ENCODE peak calls at places on chromosomes 12 and 14, in five cellular contexts. One of them, this sample, is unnamed.

GRCh38 chr12:133130808-133131128 is 341 bp downstream of the ZNF10 start:
- DNase-seq in mucosa of descending colon: peak
- DNase-seq in AG09309: no peak
- DNase-seq in breast epithelium: peak
- DNase-seq in colonic mucosa: no peak
- DNase-seq in this sample: peak

GRCh38 chr14:30375280-30375892 is 183.6 kb upstream of the G2E3 start:
- DNase-seq in breast epithelium: no peak
- DNase-seq in mucosa of descending colon: no peak
- DNase-seq in AG09309: peak
- DNase-seq in colonic mucosa: peak
- DNase-seq in this sample: peak

GRCh38 chr14:103889313-103890051 is 38.8 kb upstream of the TDRD9 start:
- DNase-seq in colonic mucosa: peak
- DNase-seq in breast epithelium: no peak
- DNase-seq in mucosa of descending colon: peak
- DNase-seq in AG09309: no peak
- DNase-seq in this sample: no peak

GRCh38 chr12:115023279-115023678 is 339.3 kb upstream of the TBX3 start:
- DNase-seq in breast epithelium: no peak
- DNase-seq in AG09309: no peak
- DNase-seq in mucosa of descending colon: no peak
- DNase-seq in colonic mucosa: peak
- DNase-seq in this sample: no peak

GRCh38 chr12:70724444-70724843 is 87.2 kb upstream of the PTPRB start:
- DNase-seq in AG09309: no peak
- DNase-seq in mucosa of descending colon: no peak
- DNase-seq in breast epithelium: no peak
- DNase-seq in colonic mucosa: no peak
- DNase-seq in this sample: no peak

GRCh38 chr12:11693626-11694025 is 44.2 kb downstream of the ETV6 start:
- DNase-seq in mucosa of descending colon: no peak
- DNase-seq in colonic mucosa: no peak
- DNase-seq in AG09309: no peak
- DNase-seq in breast epithelium: no peak
- DNase-seq in this sample: no peak

GRCh38 chr14:65028937-65029336 is 42.2 kb downstream of the FNTB start:
- DNase-seq in AG09309: no peak
- DNase-seq in colonic mucosa: no peak
- DNase-seq in mucosa of descending colon: no peak
- DNase-seq in breast epithelium: no peak
- DNase-seq in this sample: no peak

GRCh38 chr12:104669851-104670337 is 213.1 kb downstream of the CHST11 start:
- DNase-seq in breast epithelium: no peak
- DNase-seq in colonic mucosa: peak
- DNase-seq in AG09309: no peak
- DNase-seq in mucosa of descending colon: peak
- DNase-seq in this sample: no peak

GRCh38 chr12:53234236-53234635 is 2.2 kb upstream of the RARG start:
- DNase-seq in AG09309: no peak
- DNase-seq in colonic mucosa: no peak
- DNase-seq in mucosa of descending colon: no peak
- DNase-seq in breast epithelium: no peak
- DNase-seq in this sample: no peak

GRCh38 chr12:57806677-57807076 is 11.9 kb downstream of the AVIL start:
- DNase-seq in AG09309: no peak
- DNase-seq in mucosa of descending colon: no peak
- DNase-seq in colonic mucosa: no peak
- DNase-seq in breast epithelium: no peak
- DNase-seq in this sample: no peak

GRCh38 chr12:93766802-93767523 is 89.8 kb downstream of the CRADD start:
- DNase-seq in colonic mucosa: peak
- DNase-seq in AG09309: no peak
- DNase-seq in breast epithelium: no peak
- DNase-seq in mucosa of descending colon: no peak
- DNase-seq in this sample: peak

GRCh38 chr12:18689781-18690180 is 48.0 kb downstream of the PLCZ1 start:
- DNase-seq in mucosa of descending colon: no peak
- DNase-seq in breast epithelium: no peak
- DNase-seq in AG09309: no peak
- DNase-seq in colonic mucosa: no peak
- DNase-seq in this sample: no peak

GRCh38 chr14:88233915-88234314 is 89.2 kb downstream of the KCNK10 start:
- DNase-seq in breast epithelium: no peak
- DNase-seq in mucosa of descending colon: no peak
- DNase-seq in AG09309: no peak
- DNase-seq in colonic mucosa: peak
- DNase-seq in this sample: no peak

GRCh38 chr14:90911121-90911520 is 94.9 kb upstream of the TTC7B start:
- DNase-seq in AG09309: no peak
- DNase-seq in mucosa of descending colon: no peak
- DNase-seq in colonic mucosa: no peak
- DNase-seq in breast epithelium: no peak
- DNase-seq in this sample: no peak

GRCh38 chr12:111606651-111607232 is 7.6 kb upstream of the ATXN2 start:
- DNase-seq in mucosa of descending colon: no peak
- DNase-seq in breast epithelium: no peak
- DNase-seq in colonic mucosa: no peak
- DNase-seq in AG09309: no peak
- DNase-seq in this sample: no peak

GRCh38 chr12:50981319-50982239 is 29.2 kb downstream of the HIGD1C start:
- DNase-seq in mucosa of descending colon: no peak
- DNase-seq in AG09309: no peak
- DNase-seq in colonic mucosa: peak
- DNase-seq in breast epithelium: no peak
- DNase-seq in this sample: no peak

GRCh38 chr14:105929327-105930081 is 403.1 kb downstream of the TMEM121 start:
- DNase-seq in colonic mucosa: no peak
- DNase-seq in mucosa of descending colon: no peak
- DNase-seq in breast epithelium: no peak
- DNase-seq in AG09309: no peak
- DNase-seq in this sample: peak

GRCh38 chr12:131162113-131162512 is 208.4 kb downstream of the ADGRD1 start:
- DNase-seq in AG09309: no peak
- DNase-seq in breast epithelium: no peak
- DNase-seq in colonic mucosa: no peak
- DNase-seq in mucosa of descending colon: no peak
- DNase-seq in this sample: no peak

GRCh38 chr14:21267886-21268611 is 1.2 kb downstream of the HNRNPC start:
- DNase-seq in colonic mucosa: no peak
- DNase-seq in AG09309: no peak
- DNase-seq in mucosa of descending colon: no peak
- DNase-seq in breast epithelium: no peak
- DNase-seq in this sample: no peak

GRCh38 chr12:124684971-124685688 is 117.7 kb upstream of the NCOR2 start:
- DNase-seq in mucosa of descending colon: no peak
- DNase-seq in breast epithelium: peak
- DNase-seq in colonic mucosa: no peak
- DNase-seq in AG09309: no peak
- DNase-seq in this sample: no peak

GRCh38 chr12:78431931-78432330 is 432.6 kb upstream of the SYT1 start:
- DNase-seq in colonic mucosa: no peak
- DNase-seq in breast epithelium: no peak
- DNase-seq in mucosa of descending colon: no peak
- DNase-seq in AG09309: no peak
- DNase-seq in this sample: no peak

GRCh38 chr12:22626429-22626828 is 1.5 kb downstream of the ETNK1 start:
- DNase-seq in mucosa of descending colon: no peak
- DNase-seq in colonic mucosa: no peak
- DNase-seq in AG09309: no peak
- DNase-seq in breast epithelium: no peak
- DNase-seq in this sample: no peak

GRCh38 chr12:15688838-15689237 is 100.3 kb downstream of the EPS8 start:
- DNase-seq in colonic mucosa: no peak
- DNase-seq in AG09309: no peak
- DNase-seq in mucosa of descending colon: no peak
- DNase-seq in breast epithelium: no peak
- DNase-seq in this sample: no peak

GRCh38 chr14:87896393-87897380 is 96.3 kb downstream of the GALC start:
- DNase-seq in AG09309: no peak
- DNase-seq in breast epithelium: no peak
- DNase-seq in mucosa of descending colon: no peak
- DNase-seq in colonic mucosa: no peak
- DNase-seq in this sample: no peak

GRCh38 chr12:92431146-92431545 is 271.6 kb upstream of the PLEKHG7 start:
- DNase-seq in colonic mucosa: no peak
- DNase-seq in breast epithelium: no peak
- DNase-seq in AG09309: no peak
- DNase-seq in mucosa of descending colon: peak
- DNase-seq in this sample: no peak

GRCh38 chr14:73851567-73852382 is at the start of gene PTGR2:
- DNase-seq in AG09309: peak
- DNase-seq in mucosa of descending colon: peak
- DNase-seq in breast epithelium: peak
- DNase-seq in colonic mucosa: peak
- DNase-seq in this sample: peak
- TF ChIP-seq CTCF in AG09309: peak
- TF ChIP-seq CTCF in mucosa of descending colon: no peak
- TF ChIP-seq CTCF in breast epithelium: peak
- TF ChIP-seq CTCF in colonic mucosa: no peak
- TF ChIP-seq CTCF in this sample: peak

DNA sequence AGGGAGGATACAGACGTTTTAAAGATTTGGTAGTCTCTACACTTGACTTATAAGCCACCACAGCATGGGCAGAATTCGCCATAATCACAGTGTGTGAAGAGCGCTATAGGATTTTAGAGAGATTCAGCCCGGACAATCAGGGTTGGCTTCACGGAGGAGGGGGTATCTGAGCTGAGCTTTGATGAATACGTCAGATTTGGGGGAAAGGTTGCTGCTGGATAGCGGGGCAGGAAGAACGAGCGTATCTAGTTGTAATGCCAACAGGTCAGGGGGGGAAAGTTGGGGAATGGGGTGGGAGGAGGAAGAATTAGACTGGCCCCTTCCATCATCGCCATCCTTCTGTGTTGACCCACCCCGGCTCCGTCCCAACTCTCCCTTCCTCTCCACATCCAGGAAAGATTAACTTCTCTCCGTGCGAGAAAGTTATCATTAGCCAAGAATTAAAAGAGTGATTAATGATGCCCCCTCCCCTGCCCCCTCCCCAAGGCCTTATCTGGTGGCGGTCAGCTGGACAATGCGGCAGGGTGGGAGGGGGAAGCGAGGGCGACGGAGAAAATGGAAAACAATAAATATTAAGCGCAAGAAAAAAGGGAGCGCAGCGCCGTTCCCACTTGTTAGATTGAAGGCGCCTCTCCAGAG is 13.5 kb upstream of the GPATCH2L start:
- DNase-seq in mucosa of descending colon: no peak
- DNase-seq in breast epithelium: no peak
- DNase-seq in colonic mucosa: no peak
- DNase-seq in AG09309: no peak
- DNase-seq in this sample: no peak
- H3K4me3 ChIP-seq in mucosa of descending colon: no peak
- H3K4me3 ChIP-seq in breast epithelium: peak
- H3K4me3 ChIP-seq in colonic mucosa: no peak
- H3K4me3 ChIP-seq in AG09309: no peak
- H3K4me3 ChIP-seq in this sample: peak

GRCh38 chr12:100672075-100672592 is 98.7 kb downstream of the GAS2L3 start:
- DNase-seq in AG09309: no peak
- DNase-seq in mucosa of descending colon: peak
- DNase-seq in breast epithelium: no peak
- DNase-seq in colonic mucosa: peak
- DNase-seq in this sample: no peak
- TF ChIP-seq CTCF in AG09309: peak
- TF ChIP-seq CTCF in mucosa of descending colon: peak
- TF ChIP-seq CTCF in breast epithelium: no peak
- TF ChIP-seq CTCF in colonic mucosa: peak
- TF ChIP-seq CTCF in this sample: no peak

DNA sequence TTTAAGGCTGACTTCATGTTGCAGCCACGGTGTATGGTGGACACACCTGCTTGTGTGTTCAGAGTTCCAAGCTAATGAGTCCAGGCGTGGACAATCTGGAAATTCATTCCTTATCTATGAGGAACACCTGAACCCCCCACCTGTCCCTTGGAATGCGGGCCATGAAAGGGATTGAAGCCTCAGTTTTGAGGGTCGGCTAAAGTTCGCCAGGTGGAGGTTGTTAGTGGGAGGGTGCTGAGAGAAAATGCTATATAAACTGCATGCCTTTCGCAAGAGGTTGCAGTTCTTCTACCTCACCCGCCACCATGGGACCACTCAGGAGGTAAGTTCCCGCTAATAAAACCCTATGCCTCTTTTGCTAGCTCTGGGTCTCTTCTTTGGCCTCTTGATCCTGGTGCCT is 348.0 kb downstream of the BCL11B start:
- DNase-seq in colonic mucosa: no peak
- DNase-seq in AG09309: no peak
- DNase-seq in mucosa of descending colon: no peak
- DNase-seq in breast epithelium: no peak
- DNase-seq in this sample: no peak
- H3K4me3 ChIP-seq in colonic mucosa: no peak
- H3K4me3 ChIP-seq in AG09309: no peak
- H3K4me3 ChIP-seq in mucosa of descending colon: no peak
- H3K4me3 ChIP-seq in breast epithelium: no peak
- H3K4me3 ChIP-seq in this sample: no peak

GRCh38 chr12:46258129-46258528 is 10.7 kb downstream of the SLC38A1 start:
- DNase-seq in AG09309: no peak
- DNase-seq in colonic mucosa: no peak
- DNase-seq in breast epithelium: no peak
- DNase-seq in mucosa of descending colon: no peak
- DNase-seq in this sample: no peak

GRCh38 chr12:46259071-46259470 is 9.8 kb downstream of the SLC38A1 start:
- DNase-seq in breast epithelium: no peak
- DNase-seq in mucosa of descending colon: no peak
- DNase-seq in colonic mucosa: no peak
- DNase-seq in AG09309: no peak
- DNase-seq in this sample: no peak

GRCh38 chr12:46256942-46257341 is 11.9 kb downstream of the SLC38A1 start:
- DNase-seq in mucosa of descending colon: no peak
- DNase-seq in AG09309: no peak
- DNase-seq in breast epithelium: no peak
- DNase-seq in colonic mucosa: no peak
- DNase-seq in this sample: no peak

DNA sequence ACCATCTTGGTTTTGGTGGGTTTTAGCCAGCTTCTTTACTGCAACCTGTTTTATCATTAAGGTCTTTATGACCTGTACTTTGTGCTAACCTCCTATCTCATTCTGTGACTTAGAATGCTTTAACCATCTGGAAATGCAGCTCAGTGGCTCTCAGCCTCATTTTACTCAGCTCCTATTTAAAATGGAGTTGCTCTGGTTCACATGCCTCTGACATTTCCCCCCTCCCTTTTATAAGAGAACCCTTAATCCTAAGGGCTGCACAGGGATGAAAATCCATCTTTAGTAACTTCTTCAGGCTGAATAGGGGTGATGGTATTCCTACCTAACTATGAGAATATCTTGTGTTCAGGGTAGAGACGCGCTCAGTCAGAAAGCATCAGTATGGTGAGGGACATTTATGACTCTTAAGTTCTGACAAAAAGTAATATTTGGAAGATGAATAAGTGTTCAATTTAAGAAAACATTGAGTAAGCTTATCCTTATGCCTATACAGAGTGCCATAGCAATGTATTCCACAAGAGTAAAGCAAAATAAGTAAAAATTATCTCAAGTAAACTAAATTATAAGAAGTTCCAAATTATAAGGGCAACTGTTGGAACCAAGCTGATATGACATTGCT is 15.2 kb downstream of the SLC38A1 start:
- DNase-seq in AG09309: no peak
- DNase-seq in breast epithelium: no peak
- DNase-seq in colonic mucosa: no peak
- DNase-seq in mucosa of descending colon: no peak
- DNase-seq in this sample: no peak
- TF ChIP-seq CTCF in AG09309: no peak
- TF ChIP-seq CTCF in breast epithelium: no peak
- TF ChIP-seq CTCF in colonic mucosa: no peak
- TF ChIP-seq CTCF in mucosa of descending colon: no peak
- TF ChIP-seq CTCF in this sample: no peak

This sample was measured in ascending aorta.